ENCODE peak calls at places on chromosomes 6 and 20, in four cellular contexts. O is K562, V is SK-N-SH, D is HepG2. B is an unnamed sample.

GRCh38 chr6:68771426-68771825 is 136.3 kb downstream of the ADGRB3 start:
- DNase-seq in O (no peak), V (no peak), D (no peak), B (no peak)

GRCh38 chr6:87922947-87923330 is 124.7 kb upstream of the SPACA1 start:
- DNase-seq in O (no peak), V (peak; percentile 9), D (no peak), B (peak; percentile 86)

GRCh38 chr20:51529758-51530157 is 12.8 kb downstream of the NFATC2 start:
- DNase-seq in O (no peak), V (no peak), D (no peak), B (no peak)

GRCh38 chr6:158758464-158758863 is 60.7 kb downstream of the EZR start:
- DNase-seq in O (peak; percentile 50), V (peak; percentile 89), D (no peak), B (no peak)

GRCh38 chr6:35213824-35214756 is at the start of gene SCUBE3:
- DNase-seq in O (no peak), V (peak; percentile 92), D (no peak), B (no peak)

GRCh38 chr6:105320766-105321165 is 82.1 kb downstream of the PREP start:
- DNase-seq in O (no peak), V (no peak), D (no peak), B (no peak)

GRCh38 chr6:1436334-1437306 is 47.2 kb downstream of the FOXF2 start:
- DNase-seq in O (peak; percentile 76), V (peak; percentile 71), D (peak; percentile 67), B (peak; percentile 30)

GRCh38 chr6:147283460-147283859 is 79.2 kb downstream of the STXBP5 start:
- DNase-seq in O (no peak), V (no peak), D (no peak), B (no peak)

GRCh38 chr20:15399781-15400180 is 1062.4 kb upstream of the FLRT3 start:
- DNase-seq in O (no peak), V (no peak), D (no peak), B (no peak)

GRCh38 chr6:96520039-96520850 is 1.4 kb upstream of the UFL1 start:
- DNase-seq in O (no peak), V (no peak), D (no peak), B (no peak)

GRCh38 chr6:106113256-106113954 is 27.3 kb downstream of the PRDM1 start:
- DNase-seq in O (no peak), V (no peak), D (no peak), B (no peak)

GRCh38 chr6:111738156-111738555 is 132.5 kb upstream of the TRAF3IP2 start:
- DNase-seq in O (no peak), V (no peak), D (no peak), B (no peak)

GRCh38 chr6:20441236-20441635 is 39.6 kb downstream of the E2F3 start:
- DNase-seq in O (no peak), V (no peak), D (no peak), B (no peak)

GRCh38 chr20:34528921-34529297 is 12.7 kb downstream of the DYNLRB1 start:
- DNase-seq in O (no peak), V (no peak), D (no peak), B (no peak)

GRCh38 chr6:28981391-28981832 is 23.7 kb downstream of the ZNF311 start:
- DNase-seq in O (no peak), V (peak; percentile 33), D (peak; percentile 82), B (peak; percentile 64)

GRCh38 chr6:113351183-113351834 is 505.8 kb upstream of the MARCKS start:
- DNase-seq in O (no peak), V (no peak), D (no peak), B (no peak)

GRCh38 chr20:15297059-15297875 is 959.9 kb upstream of the FLRT3 start:
- DNase-seq in O (no peak), V (no peak), D (no peak), B (no peak)

GRCh38 chr20:23078994-23079364 is 7.1 kb downstream of the CD93 start:
- DNase-seq in O (peak; percentile 36), V (no peak), D (peak; percentile 16), B (no peak)

GRCh38 chr6:158758941-158759479 is 60.2 kb downstream of the EZR start:
- DNase-seq in O (no peak), V (no peak), D (no peak), B (no peak)

GRCh38 chr20:57610261-57610952 is 9.8 kb downstream of the ZBP1 start:
- DNase-seq in O (no peak), V (no peak), D (no peak), B (no peak)

GRCh38 chr6:157045831-157046454 is 268.8 kb downstream of the ARID1B start:
- DNase-seq in O (peak; percentile 29), V (peak; percentile 54), D (peak; percentile 29), B (no peak)

GRCh38 chr20:13915244-13915643 is 75.2 kb downstream of the SEL1L2 start:
- DNase-seq in O (no peak), V (no peak), D (peak; percentile 78), B (no peak)

GRCh38 chr20:21918398-21918797 is 212.9 kb downstream of the PAX1 start:
- DNase-seq in O (no peak), V (no peak), D (no peak), B (no peak)

DNA sequence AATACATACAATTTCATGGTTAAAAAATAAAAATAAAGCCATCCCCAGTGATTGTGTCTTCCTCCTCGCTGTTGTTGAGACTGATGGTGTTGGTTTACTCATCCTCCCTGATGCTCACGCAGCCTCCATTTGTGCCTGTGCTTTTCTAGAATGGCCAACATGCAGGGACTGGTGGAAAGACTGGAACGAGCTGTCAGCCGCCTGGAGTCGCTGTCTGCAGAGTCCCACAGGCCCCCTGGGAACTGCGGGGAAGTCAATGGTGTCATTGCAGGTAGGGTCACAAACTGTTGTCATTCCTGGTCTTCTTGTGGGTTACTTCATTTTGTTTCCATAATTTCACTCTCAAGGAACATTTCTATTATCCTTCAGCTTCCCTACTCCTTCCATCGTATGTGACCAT is 28.0 kb downstream of the CAP2 start:
- DNase-seq in O (no peak), V (no peak), D (no peak), B (no peak)
- TF ChIP-seq FOXM1 in O (no peak), V (no peak), D (no peak), B (no peak)

GRCh38 chr20:63894358-63895201 is at the start of gene DNAJC5:
- DNase-seq in O (peak; percentile 100), V (peak; percentile 100), D (peak; percentile 95), B (peak; percentile 72)

GRCh38 chr20:63896136-63896890 is 1.4 kb downstream of the DNAJC5 start:
- DNase-seq in O (peak; percentile 56), V (no peak), D (peak; percentile 87), B (no peak)

GRCh38 chr20:63893999-63894357 is 948 bp upstream of the DNAJC5 start:
- DNase-seq in O (no peak), V (no peak), D (no peak), B (no peak)

GRCh38 chr20:63895202-63895885 is 418 bp downstream of the DNAJC5 start:
- DNase-seq in O (no peak), V (no peak), D (no peak), B (no peak)

GRCh38 chr20:63895886-63896135 is 885 bp downstream of the DNAJC5 start:
- DNase-seq in O (no peak), V (no peak), D (no peak), B (no peak)
- TF ChIP-seq SMC3 in O (no peak), V (no peak), D (no peak), B (no peak)

GRCh38 chr6:121848523-121849255 is 413.2 kb downstream of the GJA1 start:
- DNase-seq in O (no peak), V (no peak), D (no peak), B (no peak)
- TF ChIP-seq FOXM1 in O (no peak), V (no peak), D (no peak), B (no peak)

GRCh38 chr6:116444092-116444491 is 17.1 kb upstream of the CALHM6 start:
- DNase-seq in O (peak; percentile 45), V (peak; percentile 36), D (peak; percentile 21), B (no peak)
- TF ChIP-seq SMC3 in O (peak; percentile 37), V (peak; percentile 36), D (no peak), B (peak; percentile 60)

DNA sequence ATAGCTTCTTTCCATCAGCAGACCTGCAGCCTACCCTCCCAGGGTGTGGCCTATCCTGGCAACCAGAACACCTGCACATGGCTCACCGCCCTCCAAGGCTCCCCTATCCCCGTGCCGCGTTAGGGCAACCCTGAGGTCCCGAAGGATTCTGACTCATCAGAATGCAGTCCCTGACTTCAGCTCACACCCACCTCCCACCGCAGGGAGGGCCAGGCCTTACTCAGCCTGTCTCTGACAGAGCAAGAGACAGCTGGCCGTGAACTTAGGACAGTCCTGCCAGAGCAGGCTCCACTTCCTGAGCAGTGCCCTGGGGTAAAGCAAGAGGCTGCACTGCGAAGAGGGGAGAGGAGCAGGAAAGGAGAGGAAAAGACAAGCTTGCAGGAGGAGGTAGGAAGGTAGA is 103.0 kb downstream of the SLC23A2 start:
- DNase-seq in O (no peak), V (no peak), D (no peak), B (no peak)
- TF ChIP-seq FOXM1 in O (no peak), V (no peak), D (no peak), B (no peak)

GRCh38 chr20:62595069-62595468 is 47.2 kb upstream of the SLCO4A1 start:
- DNase-seq in O (no peak), V (no peak), D (no peak), B (no peak)

GRCh38 chr20:62596486-62596885 is 45.8 kb upstream of the SLCO4A1 start:
- DNase-seq in O (no peak), V (no peak), D (no peak), B (no peak)

GRCh38 chr20:62593616-62594015 is 48.7 kb upstream of the SLCO4A1 start:
- DNase-seq in O (no peak), V (no peak), D (no peak), B (no peak)

GRCh38 chr20:62596921-62597320 is 45.4 kb upstream of the SLCO4A1 start:
- DNase-seq in O (no peak), V (no peak), D (no peak), B (no peak)

GRCh38 chr20:62595491-62595890 is 46.8 kb upstream of the SLCO4A1 start:
- DNase-seq in O (peak; percentile 59), V (no peak), D (no peak), B (no peak)
- TF ChIP-seq SMC3 in O (no peak), V (no peak), D (no peak), B (no peak)